ENCODE peak calls at places on chromosomes 1 and 21, in seven cellular contexts. One of them, this sample, is unnamed. For H3K4me1, the result is how much of the 10 kb centered on the place peaks cover.

GRCh38 chr1:84574936-84575335 is 696 bp upstream of the CTBS start:
- DNase-seq in lung: no peak
- DNase-seq in GM23248: no peak
- DNase-seq in body of pancreas: no peak
- DNase-seq in sigmoid colon: no peak
- DNase-seq in CD8-positive, alpha-beta T cell: no peak
- DNase-seq in heart right ventricle: no peak
- DNase-seq in this sample: no peak

GRCh38 chr1:153567621-153568366 is 2.1 kb upstream of the S100A2 start:
- DNase-seq in heart right ventricle: no peak
- DNase-seq in lung: no peak
- DNase-seq in CD8-positive, alpha-beta T cell: no peak
- DNase-seq in body of pancreas: no peak
- DNase-seq in sigmoid colon: no peak
- DNase-seq in GM23248: peak
- DNase-seq in this sample: peak

GRCh38 chr1:50667710-50668356 is 244.6 kb upstream of the DMRTA2 start:
- DNase-seq in heart right ventricle: no peak
- DNase-seq in GM23248: no peak
- DNase-seq in body of pancreas: no peak
- DNase-seq in sigmoid colon: no peak
- DNase-seq in lung: no peak
- DNase-seq in CD8-positive, alpha-beta T cell: no peak
- DNase-seq in this sample: no peak

GRCh38 chr1:2466834-2467554 is 9.1 kb upstream of the PLCH2 start:
- DNase-seq in heart right ventricle: no peak
- DNase-seq in lung: no peak
- DNase-seq in GM23248: no peak
- DNase-seq in CD8-positive, alpha-beta T cell: peak
- DNase-seq in body of pancreas: peak
- DNase-seq in sigmoid colon: no peak
- DNase-seq in this sample: no peak

GRCh38 chr21:34687065-34687464 is 18.3 kb downstream of the CLIC6 start:
- DNase-seq in sigmoid colon: no peak
- DNase-seq in GM23248: no peak
- DNase-seq in CD8-positive, alpha-beta T cell: no peak
- DNase-seq in lung: no peak
- DNase-seq in body of pancreas: no peak
- DNase-seq in heart right ventricle: no peak
- DNase-seq in this sample: no peak

GRCh38 chr1:74426208-74426932 is 86.0 kb downstream of the LRRC53 start:
- DNase-seq in GM23248: no peak
- DNase-seq in lung: no peak
- DNase-seq in heart right ventricle: no peak
- DNase-seq in CD8-positive, alpha-beta T cell: no peak
- DNase-seq in sigmoid colon: no peak
- DNase-seq in body of pancreas: no peak
- DNase-seq in this sample: no peak

GRCh38 chr1:1153874-1154273 is 19.8 kb upstream of the TTLL10 start:
- DNase-seq in heart right ventricle: no peak
- DNase-seq in lung: no peak
- DNase-seq in CD8-positive, alpha-beta T cell: no peak
- DNase-seq in body of pancreas: no peak
- DNase-seq in sigmoid colon: no peak
- DNase-seq in GM23248: peak
- DNase-seq in this sample: no peak

GRCh38 chr1:183249941-183250452 is 63.9 kb downstream of the LAMC2 start:
- DNase-seq in heart right ventricle: no peak
- DNase-seq in body of pancreas: no peak
- DNase-seq in lung: no peak
- DNase-seq in sigmoid colon: no peak
- DNase-seq in CD8-positive, alpha-beta T cell: no peak
- DNase-seq in GM23248: no peak
- DNase-seq in this sample: no peak

GRCh38 chr1:7675431-7676273 is 95.4 kb upstream of the VAMP3 start:
- DNase-seq in CD8-positive, alpha-beta T cell: no peak
- DNase-seq in GM23248: no peak
- DNase-seq in sigmoid colon: no peak
- DNase-seq in heart right ventricle: no peak
- DNase-seq in body of pancreas: no peak
- DNase-seq in lung: no peak
- DNase-seq in this sample: no peak

GRCh38 chr1:210373878-210374599 is 45.3 kb downstream of the HHAT start:
- DNase-seq in CD8-positive, alpha-beta T cell: peak
- DNase-seq in body of pancreas: peak
- DNase-seq in sigmoid colon: peak
- DNase-seq in lung: peak
- DNase-seq in GM23248: peak
- DNase-seq in heart right ventricle: no peak
- DNase-seq in this sample: peak

GRCh38 chr1:27605300-27605766 is 1.4 kb upstream of the AHDC1 start:
- DNase-seq in body of pancreas: no peak
- DNase-seq in heart right ventricle: no peak
- DNase-seq in CD8-positive, alpha-beta T cell: no peak
- DNase-seq in lung: no peak
- DNase-seq in sigmoid colon: no peak
- DNase-seq in GM23248: no peak
- DNase-seq in this sample: no peak
- H3K4me1 ChIP-seq in body of pancreas: under half
- H3K4me1 ChIP-seq in heart right ventricle: under half
- H3K4me1 ChIP-seq in CD8-positive, alpha-beta T cell: half or more
- H3K4me1 ChIP-seq in lung: under half
- H3K4me1 ChIP-seq in sigmoid colon: under half
- H3K4me1 ChIP-seq in GM23248: under half
- H3K4me1 ChIP-seq in this sample: under half

DNA sequence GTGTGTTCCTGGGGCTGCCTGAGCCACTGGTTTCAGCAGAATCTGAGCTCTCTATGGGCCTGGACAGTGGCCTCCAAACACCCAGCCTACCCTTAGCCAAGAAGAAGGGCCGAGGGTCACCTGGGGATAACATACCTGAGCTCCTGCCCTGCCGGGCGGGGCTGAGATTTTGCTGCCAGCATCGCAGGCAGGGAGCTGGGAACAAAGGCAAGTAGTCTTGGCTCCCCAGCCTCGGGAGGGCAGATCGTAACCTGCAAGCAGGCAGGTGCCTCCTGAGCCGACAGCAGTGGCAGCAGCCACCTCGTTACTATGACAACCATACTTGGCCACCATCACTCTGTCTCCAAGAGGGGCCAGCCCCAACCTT is 54.7 kb downstream of the TOMM20 start:
- DNase-seq in heart right ventricle: no peak
- DNase-seq in lung: no peak
- DNase-seq in sigmoid colon: no peak
- DNase-seq in body of pancreas: peak
- DNase-seq in CD8-positive, alpha-beta T cell: no peak
- DNase-seq in GM23248: no peak
- DNase-seq in this sample: peak
- H3K4me1 ChIP-seq in heart right ventricle: under half
- H3K4me1 ChIP-seq in lung: under half
- H3K4me1 ChIP-seq in sigmoid colon: under half
- H3K4me1 ChIP-seq in body of pancreas: half or more
- H3K4me1 ChIP-seq in CD8-positive, alpha-beta T cell: under half
- H3K4me1 ChIP-seq in GM23248: under half
- H3K4me1 ChIP-seq in this sample: under half

GRCh38 chr1:16143005-16143565 is 12.8 kb downstream of the EPHA2 start:
- DNase-seq in heart right ventricle: no peak
- DNase-seq in lung: no peak
- DNase-seq in CD8-positive, alpha-beta T cell: no peak
- DNase-seq in GM23248: no peak
- DNase-seq in body of pancreas: no peak
- DNase-seq in sigmoid colon: no peak
- DNase-seq in this sample: no peak

GRCh38 chr1:16145988-16146887 is 9.6 kb downstream of the EPHA2 start:
- DNase-seq in lung: peak
- DNase-seq in sigmoid colon: peak
- DNase-seq in heart right ventricle: peak
- DNase-seq in GM23248: peak
- DNase-seq in CD8-positive, alpha-beta T cell: no peak
- DNase-seq in body of pancreas: peak
- DNase-seq in this sample: peak

GRCh38 chr1:16143566-16144324 is 12.1 kb downstream of the EPHA2 start:
- DNase-seq in heart right ventricle: peak
- DNase-seq in GM23248: no peak
- DNase-seq in lung: peak
- DNase-seq in body of pancreas: peak
- DNase-seq in sigmoid colon: no peak
- DNase-seq in CD8-positive, alpha-beta T cell: no peak
- DNase-seq in this sample: peak

GRCh38 chr1:16145030-16145987 is 10.6 kb downstream of the EPHA2 start:
- DNase-seq in CD8-positive, alpha-beta T cell: no peak
- DNase-seq in heart right ventricle: peak
- DNase-seq in body of pancreas: peak
- DNase-seq in lung: peak
- DNase-seq in GM23248: peak
- DNase-seq in sigmoid colon: peak
- DNase-seq in this sample: peak

GRCh38 chr1:16144325-16145029 is 11.4 kb downstream of the EPHA2 start:
- DNase-seq in sigmoid colon: no peak
- DNase-seq in heart right ventricle: no peak
- DNase-seq in CD8-positive, alpha-beta T cell: no peak
- DNase-seq in body of pancreas: no peak
- DNase-seq in GM23248: no peak
- DNase-seq in lung: no peak
- DNase-seq in this sample: peak
- H3K4me1 ChIP-seq in sigmoid colon: half or more
- H3K4me1 ChIP-seq in heart right ventricle: half or more
- H3K4me1 ChIP-seq in CD8-positive, alpha-beta T cell: under half
- H3K4me1 ChIP-seq in body of pancreas: half or more
- H3K4me1 ChIP-seq in GM23248: under half
- H3K4me1 ChIP-seq in lung: under half
- H3K4me1 ChIP-seq in this sample: half or more

DNA sequence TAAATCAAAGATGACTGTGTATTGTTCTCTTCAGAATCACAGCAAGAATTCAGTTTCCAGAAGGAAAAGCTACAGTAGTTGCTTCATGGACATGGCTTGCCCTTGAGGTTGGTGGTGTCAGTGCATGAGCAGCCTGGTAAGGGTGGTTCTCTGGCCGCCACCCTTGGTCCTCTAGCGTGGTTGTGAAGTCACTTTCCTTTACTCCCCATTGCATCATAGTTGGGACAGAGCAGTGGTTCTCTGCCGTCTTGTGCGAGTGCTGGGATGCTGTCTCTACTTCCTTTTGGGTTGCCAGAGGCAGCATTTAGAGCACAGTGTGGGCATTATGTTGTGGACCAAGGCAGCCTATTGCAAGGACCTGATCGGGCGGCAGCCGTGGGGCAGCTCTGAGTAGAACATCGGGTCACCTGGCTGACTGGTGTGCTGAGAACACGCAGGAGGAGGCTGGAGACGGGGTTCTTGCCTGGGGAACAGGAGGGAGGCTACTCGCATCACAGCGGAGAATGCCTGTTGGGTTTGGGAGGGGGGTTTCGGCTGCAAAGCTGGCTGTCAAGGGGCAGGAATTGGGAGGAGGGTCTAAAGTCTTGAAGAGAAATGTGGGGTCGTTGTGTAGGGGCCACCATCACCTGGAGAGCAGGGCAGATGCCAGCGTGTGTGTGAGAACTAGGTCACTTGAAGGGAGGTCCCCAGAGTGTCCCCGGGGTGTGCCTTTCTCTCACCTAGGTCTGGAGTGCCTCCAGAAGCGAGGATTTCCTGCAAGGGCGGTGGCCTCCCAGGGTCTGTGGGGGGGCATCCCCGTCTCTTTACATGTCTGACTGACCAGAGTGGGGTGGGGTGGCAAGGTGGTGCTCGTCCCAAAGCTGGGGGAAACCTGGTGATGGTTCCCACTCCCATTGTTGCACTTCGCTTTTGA is 6.3 kb downstream of the ARF1 start:
- DNase-seq in sigmoid colon: peak
- DNase-seq in GM23248: peak
- DNase-seq in lung: no peak
- DNase-seq in heart right ventricle: no peak
- DNase-seq in CD8-positive, alpha-beta T cell: no peak
- DNase-seq in body of pancreas: peak
- DNase-seq in this sample: no peak
- H3K4me1 ChIP-seq in sigmoid colon: half or more
- H3K4me1 ChIP-seq in GM23248: half or more
- H3K4me1 ChIP-seq in lung: half or more
- H3K4me1 ChIP-seq in heart right ventricle: under half
- H3K4me1 ChIP-seq in CD8-positive, alpha-beta T cell: half or more
- H3K4me1 ChIP-seq in body of pancreas: half or more
- H3K4me1 ChIP-seq in this sample: half or more

DNA sequence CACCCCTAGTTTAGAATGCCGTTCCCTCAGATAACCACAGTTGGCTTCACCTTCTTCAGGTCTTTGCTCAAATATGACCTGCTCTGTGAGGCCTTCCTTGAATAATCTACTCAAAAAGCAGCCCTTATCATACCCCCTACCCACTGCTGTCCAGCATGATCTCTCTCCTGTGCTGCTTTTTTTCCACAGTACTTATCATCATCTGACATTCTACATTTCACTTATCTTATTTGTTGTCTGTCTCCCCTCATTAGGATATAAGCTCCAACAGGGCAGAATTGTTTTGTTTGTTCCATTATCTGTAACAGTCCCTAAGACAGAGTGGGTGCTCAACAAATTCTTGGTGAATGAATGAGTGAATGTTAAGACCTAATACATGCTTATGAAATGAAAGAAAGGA is 18.1 kb downstream of the USP24 start:
- DNase-seq in lung: no peak
- DNase-seq in GM23248: no peak
- DNase-seq in heart right ventricle: no peak
- DNase-seq in body of pancreas: no peak
- DNase-seq in CD8-positive, alpha-beta T cell: no peak
- DNase-seq in sigmoid colon: no peak
- DNase-seq in this sample: no peak
- H3K4me1 ChIP-seq in lung: under half
- H3K4me1 ChIP-seq in GM23248: under half
- H3K4me1 ChIP-seq in heart right ventricle: under half
- H3K4me1 ChIP-seq in body of pancreas: under half
- H3K4me1 ChIP-seq in CD8-positive, alpha-beta T cell: under half
- H3K4me1 ChIP-seq in sigmoid colon: under half
- H3K4me1 ChIP-seq in this sample: under half

DNA sequence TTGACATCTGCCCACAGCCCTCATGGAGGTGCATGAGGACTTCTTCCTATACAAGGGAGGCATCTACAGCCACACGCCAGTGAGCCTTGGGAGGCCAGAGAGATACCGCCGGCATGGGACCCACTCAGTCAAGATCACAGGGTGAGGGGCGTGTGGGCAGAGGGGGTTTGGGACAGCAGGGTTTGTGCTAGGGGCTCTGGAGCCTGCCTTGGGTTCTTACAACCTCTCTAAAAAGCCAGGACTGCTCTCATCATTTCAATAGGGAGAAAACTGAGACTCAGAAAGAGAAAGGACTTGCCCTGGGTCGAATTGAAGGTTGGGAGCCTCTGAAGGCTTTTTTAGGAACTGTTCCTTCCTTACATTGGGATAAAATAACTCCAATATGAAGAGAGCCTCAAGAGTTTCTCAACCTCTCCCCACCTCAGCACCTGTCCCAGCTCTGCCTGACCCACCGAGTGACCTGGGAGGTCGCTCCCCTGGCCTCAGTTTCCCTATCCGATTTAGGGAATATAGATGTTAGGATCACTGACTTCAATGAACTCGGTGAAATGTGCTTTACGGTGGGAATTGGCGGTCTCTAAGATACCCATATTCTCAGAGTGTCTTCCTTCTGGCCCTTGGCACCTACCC is 9.5 kb downstream of the TINAGL1 start:
- DNase-seq in sigmoid colon: no peak
- DNase-seq in heart right ventricle: peak
- DNase-seq in lung: no peak
- DNase-seq in GM23248: no peak
- DNase-seq in CD8-positive, alpha-beta T cell: no peak
- DNase-seq in body of pancreas: no peak
- DNase-seq in this sample: no peak
- H3K4me1 ChIP-seq in sigmoid colon: half or more
- H3K4me1 ChIP-seq in heart right ventricle: under half
- H3K4me1 ChIP-seq in lung: under half
- H3K4me1 ChIP-seq in GM23248: under half
- H3K4me1 ChIP-seq in CD8-positive, alpha-beta T cell: under half
- H3K4me1 ChIP-seq in body of pancreas: half or more
- H3K4me1 ChIP-seq in this sample: under half

GRCh38 chr1:207822124-207822601 is 70.3 kb downstream of the CD46 start:
- DNase-seq in lung: no peak
- DNase-seq in sigmoid colon: peak
- DNase-seq in GM23248: no peak
- DNase-seq in heart right ventricle: no peak
- DNase-seq in CD8-positive, alpha-beta T cell: no peak
- DNase-seq in body of pancreas: no peak
- DNase-seq in this sample: no peak
- H3K4me1 ChIP-seq in lung: under half
- H3K4me1 ChIP-seq in sigmoid colon: half or more
- H3K4me1 ChIP-seq in GM23248: under half
- H3K4me1 ChIP-seq in heart right ventricle: under half
- H3K4me1 ChIP-seq in CD8-positive, alpha-beta T cell: half or more
- H3K4me1 ChIP-seq in body of pancreas: half or more
- H3K4me1 ChIP-seq in this sample: under half